ENCODE peak calls at places on chromosome 1, in five cellular contexts. V is PC-3; N is foreskin fibroblast; S is GM06990; R is activated CD8-positive, alpha-beta T cell treated with anti-CD3 and anti-CD28 coated beads, Interleukin-2, amount 10 ng/mL, durations not matched to agents 7 days and 5 days. A is an unnamed sample.

GRCh38 chr1:154191990-154192450 is at the start of gene TPM3:
- DNase-seq in V (no peak), N (no peak), S (no peak), R (no peak), A (no peak)

GRCh38 chr1:61141288-61142044 is 59.1 kb downstream of the NFIA start:
- DNase-seq in V (peak; percentile 68), N (peak; percentile 76), S (no peak), R (no peak), A (no peak)

GRCh38 chr1:155940531-155940992 is 876 bp upstream of the RXFP4 start:
- DNase-seq in V (peak; percentile 56), N (peak; percentile 88), S (no peak), R (no peak), A (no peak)

GRCh38 chr1:10033359-10033845 is 644 bp downstream of the UBE4B start:
- DNase-seq in V (peak; percentile 46), N (peak; percentile 59), S (no peak), R (peak; percentile 35), A (no peak)

GRCh38 chr1:150420560-150421265 is 56.8 kb downstream of the RPRD2 start:
- DNase-seq in V (peak; percentile 16), N (peak; percentile 41), S (no peak), R (no peak), A (no peak)

GRCh38 chr1:154405762-154406571 is 824 bp downstream of the IL6R start:
- DNase-seq in V (peak; percentile 86), N (peak; percentile 83), S (peak; percentile 72), R (peak; percentile 46), A (no peak)

GRCh38 chr1:224430511-224431113 is 4.0 kb downstream of the WDR26 start:
- DNase-seq in V (peak; percentile 74), N (peak; percentile 76), S (peak; percentile 20), R (peak; percentile 62), A (no peak)

GRCh38 chr1:156760092-156760795 is 7.1 kb upstream of the PRCC start:
- DNase-seq in V (no peak), N (no peak), S (no peak), R (no peak), A (no peak)

GRCh38 chr1:157932082-157932481 is 61.4 kb upstream of the KIRREL1 start:
- DNase-seq in V (peak; percentile 41), N (peak; percentile 69), S (no peak), R (no peak), A (no peak)

GRCh38 chr1:110502402-110502801 is 16.6 kb downstream of the KCNA10 start:
- DNase-seq in V (no peak), N (no peak), S (no peak), R (no peak), A (no peak)

GRCh38 chr1:154325583-154326545 is 539 bp downstream of the ATP8B2 start:
- DNase-seq in V (peak; percentile 83), N (peak; percentile 95), S (peak; percentile 41), R (peak; percentile 54), A (no peak)

GRCh38 chr1:19758227-19758830 is 41.4 kb downstream of the TMCO4 start:
- DNase-seq in V (peak; percentile 54), N (peak; percentile 81), S (no peak), R (no peak), A (no peak)

GRCh38 chr1:50419192-50419906 is 3.9 kb downstream of the DMRTA2 start:
- DNase-seq in V (no peak), N (peak; percentile 36), S (no peak), R (no peak), A (no peak)

GRCh38 chr1:180555411-180555810 is 3.4 kb upstream of the OVAAL start:
- DNase-seq in V (no peak), N (no peak), S (no peak), R (no peak), A (no peak)

GRCh38 chr1:54738244-54738643 is 22.6 kb downstream of the TTC4 start:
- DNase-seq in V (no peak), N (no peak), S (no peak), R (no peak), A (no peak)

A was measured in GM12878.